ENCODE peak calls at places on chromosome 7, in nine cellular contexts. W, M, N, Y, X, J, T, C and R are unnamed samples.

GRCh38 chr7:145876376-145876775 is 240.2 kb upstream of the CNTNAP2 start:
- DNase-seq in T (no peak), J (no peak), M (no peak), N (no peak), X (no peak), C (no peak), Y (no peak), W (no peak), R (no peak)

GRCh38 chr7:1695800-1696454 is 25.9 kb downstream of the ELFN1 start:
- DNase-seq in J (no peak), M (peak), T (no peak), C (no peak), X (no peak), Y (no peak), N (no peak), W (no peak), R (peak)

GRCh38 chr7:158256091-158256816 is 331.4 kb downstream of the PTPRN2 start:
- DNase-seq in W (no peak), M (no peak), Y (no peak), X (no peak), N (no peak), C (no peak), T (peak), J (no peak), R (peak)

GRCh38 chr7:7315851-7316250 is 133.5 kb downstream of the C1GALT1 start:
- DNase-seq in T (no peak), Y (no peak), N (no peak), M (no peak), J (no peak), C (no peak), W (no peak), X (no peak), R (no peak)

GRCh38 chr7:73645643-73646182 is 21.4 kb upstream of the MLXIPL start:
- DNase-seq in J (no peak), T (no peak), N (no peak), M (no peak), C (no peak), X (no peak), W (no peak), Y (no peak), R (no peak)

GRCh38 chr7:142409471-142409870 is 151.6 kb upstream of the PRSS58 start:
- DNase-seq in M (no peak), T (no peak), J (no peak), X (no peak), W (no peak), Y (no peak), C (no peak), N (no peak), R (no peak)

GRCh38 chr7:107856806-107857540 is 34.0 kb upstream of the DLD start:
- DNase-seq in W (no peak), J (peak), N (no peak), X (no peak), Y (no peak), M (no peak), T (no peak), C (peak), R (no peak)

GRCh38 chr7:148503900-148504487 is 86.6 kb upstream of the C7orf33 start:
- DNase-seq in Y (peak), X (peak), W (peak), J (no peak), N (no peak), C (no peak), T (no peak), M (peak), R (no peak)

GRCh38 chr7:30469303-30469702 is 9.3 kb downstream of the NOD1 start:
- DNase-seq in N (no peak), M (no peak), J (peak), W (peak), C (peak), X (peak), T (peak), Y (peak), R (peak)

GRCh38 chr7:64037095-64037494 is 8.1 kb upstream of the ZNF727 start:
- DNase-seq in T (no peak), M (no peak), W (no peak), N (no peak), J (no peak), X (no peak), Y (no peak), C (no peak), R (no peak)

GRCh38 chr7:2484868-2485267 is 8.7 kb upstream of the GRIFIN start:
- DNase-seq in J (no peak), C (no peak), N (no peak), W (no peak), T (no peak), Y (no peak), M (no peak), X (no peak), R (no peak)

GRCh38 chr7:1241510-1242128 is 8.9 kb downstream of the UNCX start:
- DNase-seq in N (no peak), Y (no peak), M (no peak), T (no peak), J (no peak), X (no peak), C (no peak), W (no peak), R (no peak)

GRCh38 chr7:94338921-94339371 is 55.7 kb upstream of the COL1A2 start:
- DNase-seq in C (no peak), T (no peak), N (no peak), Y (no peak), J (no peak), M (no peak), X (no peak), W (no peak), R (no peak)

GRCh38 chr7:102285541-102286236 is 979 bp upstream of the SH2B2 start:
- DNase-seq in M (no peak), Y (no peak), C (no peak), X (no peak), J (no peak), N (no peak), W (no peak), T (no peak), R (no peak)

GRCh38 chr7:48118041-48118440 is 29.0 kb downstream of the UPP1 start:
- DNase-seq in Y (no peak), J (no peak), C (no peak), W (peak), M (no peak), N (no peak), T (no peak), X (no peak), R (no peak)

GRCh38 chr7:127514499-127514898 is 70.9 kb downstream of the GCC1 start:
- DNase-seq in Y (peak), M (peak), J (no peak), N (no peak), T (no peak), X (no peak), W (no peak), C (peak), R (no peak)

GRCh38 chr7:2106506-2106905 is 126.2 kb downstream of the MAD1L1 start:
- DNase-seq in W (no peak), X (no peak), T (no peak), Y (no peak), J (no peak), C (no peak), M (no peak), N (no peak), R (no peak)

GRCh38 chr7:40455485-40455884 is 320.7 kb downstream of the SUGCT start:
- DNase-seq in T (no peak), X (no peak), C (peak), N (no peak), W (no peak), Y (no peak), M (no peak), J (no peak), R (no peak)

GRCh38 chr7:139647085-139647484 is 123.6 kb downstream of the CLEC2L start:
- DNase-seq in T (no peak), W (no peak), C (no peak), Y (no peak), J (no peak), N (no peak), X (no peak), M (no peak), R (no peak)

GRCh38 chr7:37494940-37495339 is 46.3 kb upstream of the ELMO1 start:
- DNase-seq in J (no peak), T (no peak), W (no peak), Y (no peak), C (no peak), X (no peak), M (no peak), N (no peak), R (no peak)

GRCh38 chr7:55563596-55564325 is 8.5 kb downstream of the VOPP1 start:
- DNase-seq in M (no peak), T (no peak), C (no peak), N (no peak), Y (no peak), X (no peak), W (no peak), J (no peak), R (no peak)

GRCh38 chr7:66921396-66921917 is 432 bp downstream of the TMEM248 start:
- DNase-seq in J (peak), C (no peak), X (peak), M (peak), T (peak), Y (no peak), W (no peak), N (peak), R (peak)

GRCh38 chr7:66925255-66925654 is 4.2 kb downstream of the TMEM248 start:
- DNase-seq in N (no peak), Y (no peak), X (no peak), J (no peak), C (peak), T (no peak), W (no peak), M (no peak), R (no peak)

GRCh38 chr7:66921918-66922486 is 977 bp downstream of the TMEM248 start:
- DNase-seq in X (no peak), Y (no peak), N (no peak), M (peak), J (peak), T (no peak), C (peak), W (no peak), R (no peak)

GRCh38 chr7:66920769-66921395 is at the start of gene TMEM248:
- DNase-seq in C (peak), W (peak), T (peak), J (peak), X (peak), M (peak), N (peak), Y (peak), R (peak)

DNA sequence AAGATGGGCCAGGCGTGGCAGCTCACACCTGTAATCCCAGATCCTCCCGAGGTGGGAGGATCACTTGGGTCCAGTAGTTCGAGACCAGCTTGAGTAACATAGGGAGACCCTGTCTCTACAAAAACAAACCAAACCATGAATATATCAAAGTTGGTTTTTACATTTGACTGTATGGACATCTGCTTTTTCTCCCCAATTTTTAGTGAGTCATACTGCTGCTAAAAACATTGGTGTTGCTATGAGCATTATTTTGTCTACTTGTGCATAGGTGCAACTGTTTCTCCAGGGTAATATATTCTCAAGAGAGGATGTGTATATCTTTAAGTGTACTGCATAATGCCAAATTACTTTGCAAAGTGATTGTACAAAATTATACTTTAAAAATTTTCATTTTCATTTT is 769 bp upstream of the TMEM248 start:
- DNase-seq in Y (no peak), C (no peak), X (no peak), M (no peak), J (no peak), N (no peak), T (no peak), W (no peak), R (no peak)
- H3K4me3 ChIP-seq in Y (peak), C (peak), X (peak), M (peak), J (peak), N (peak), T (peak), W (peak), R (peak)

DNA sequence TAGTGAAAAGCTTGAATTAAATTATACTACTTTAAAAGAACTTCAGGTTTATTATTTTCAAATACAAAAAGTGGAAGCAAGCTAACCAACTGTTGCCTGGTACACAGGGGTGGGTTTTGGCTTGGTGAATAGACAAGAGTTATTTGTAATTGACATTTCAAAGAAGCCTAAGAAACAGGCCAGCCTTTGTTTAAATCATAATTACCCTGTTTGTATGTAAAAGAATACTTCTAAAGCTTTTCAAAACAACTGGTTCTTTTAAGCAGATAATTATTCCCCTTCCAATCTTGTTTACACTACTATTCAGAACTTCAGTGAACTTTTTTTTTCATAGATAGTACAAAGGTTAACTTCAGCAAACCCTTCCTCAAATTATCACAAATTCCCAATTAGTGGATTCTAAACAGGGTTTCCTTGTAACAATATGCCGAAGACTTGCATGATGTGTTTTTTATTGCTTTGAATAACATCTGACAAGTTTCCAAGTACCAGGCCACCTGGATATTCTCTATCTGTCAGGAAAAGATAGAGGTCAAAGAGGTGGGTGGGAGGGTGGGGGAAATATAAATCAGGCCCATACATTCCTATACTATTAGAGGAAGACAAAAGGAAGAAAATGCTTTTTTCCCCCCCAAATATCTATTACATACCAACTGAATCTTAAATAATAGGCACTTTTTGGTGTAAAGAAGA is 20.4 kb downstream of the SSMEM1 start:
- DNase-seq in N (no peak), C (peak), T (no peak), J (no peak), Y (no peak), M (peak), W (no peak), X (no peak), R (no peak)
- TF ChIP-seq EP300 in N (no peak), C (no peak), T (no peak), J (no peak), Y (no peak), M (no peak), W (no peak), X (no peak), R (no peak)

DNA sequence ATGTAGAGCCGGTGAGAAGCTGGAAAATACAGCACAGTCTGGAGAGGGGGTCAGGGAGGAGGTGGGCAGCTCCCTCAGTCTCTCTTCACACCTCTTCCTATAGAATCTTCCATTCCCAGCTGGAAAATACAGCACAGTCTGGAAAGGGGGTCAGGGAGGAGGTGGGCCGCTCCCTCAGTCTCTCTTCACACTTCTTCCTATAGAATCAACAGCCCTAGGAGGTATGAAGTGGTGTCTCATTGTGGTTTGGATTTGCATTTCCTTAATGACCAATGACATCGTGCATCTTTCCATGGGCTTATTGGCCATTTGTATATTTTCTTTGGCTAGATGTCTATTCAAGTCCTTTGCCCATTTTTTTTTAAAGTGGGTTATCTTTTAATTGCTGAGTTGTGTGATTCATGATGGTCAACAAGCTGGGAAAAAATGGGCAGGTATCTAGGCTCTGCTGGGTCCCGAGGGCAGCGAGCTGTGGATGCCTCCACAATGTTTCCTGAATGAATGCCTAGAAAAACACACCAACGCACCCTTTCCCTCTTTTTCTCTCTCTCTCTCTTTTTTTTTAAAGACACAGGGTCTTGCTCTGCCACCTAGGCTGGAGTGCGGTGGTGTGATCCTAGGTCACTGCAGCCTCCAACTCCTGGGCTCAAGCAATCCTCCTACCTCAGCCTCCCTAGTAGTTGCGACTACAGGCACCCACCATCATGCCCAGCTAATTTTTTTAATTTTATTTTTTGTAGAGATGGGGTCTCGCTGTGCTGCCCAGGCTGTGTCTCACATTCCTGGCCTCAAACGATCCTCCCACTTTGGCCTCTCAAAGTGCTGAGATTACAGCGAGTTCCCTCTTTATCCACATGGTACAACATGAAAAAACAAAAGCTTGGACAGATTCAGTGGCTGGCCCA is 29.0 kb downstream of the TMEM130 start:
- DNase-seq in T (no peak), X (no peak), N (peak), J (no peak), Y (no peak), M (no peak), W (no peak), C (no peak), R (no peak)
- H3K4me3 ChIP-seq in T (no peak), X (no peak), N (no peak), J (no peak), Y (no peak), M (no peak), W (no peak), C (no peak), R (no peak)

GRCh38 chr7:105799006-105799405 is 77.4 kb downstream of the ATXN7L1 start:
- DNase-seq in T (no peak), M (no peak), C (no peak), J (no peak), X (no peak), Y (no peak), W (no peak), N (no peak), R (no peak)
- TF ChIP-seq EP300 in T (no peak), M (no peak), C (no peak), J (no peak), X (no peak), Y (no peak), W (no peak), N (no peak), R (no peak)

GRCh38 chr7:99679400-99680191 is at the start of gene CYP3A5:
- DNase-seq in N (peak), Y (no peak), T (peak), J (peak), W (no peak), C (no peak), M (no peak), X (no peak), R (no peak)
- H3K4me3 ChIP-seq in N (peak), Y (peak), T (no peak), J (peak), W (peak), C (no peak), M (peak), X (peak), R (peak)

DNA sequence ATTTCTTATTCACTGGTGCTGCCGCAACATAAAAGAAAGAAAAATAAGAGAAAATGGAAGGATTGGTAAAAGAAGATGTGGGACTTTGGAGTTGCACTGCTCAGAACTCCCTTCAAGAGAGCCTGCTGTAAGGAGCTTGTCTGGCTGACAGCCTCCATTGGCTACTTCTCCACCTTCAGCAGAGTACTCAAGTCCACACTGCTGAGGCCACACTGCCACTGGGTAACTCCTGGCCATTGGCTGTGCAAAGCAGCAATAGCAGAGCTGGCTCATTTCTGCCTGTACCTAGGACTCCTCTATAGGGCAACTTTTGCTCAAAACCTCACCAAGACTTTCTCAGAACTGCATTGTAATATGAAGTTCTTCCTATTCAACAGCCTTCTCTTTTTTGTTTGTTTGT is 38.7 kb upstream of the PCLO start:
- DNase-seq in Y (no peak), W (no peak), T (no peak), N (no peak), J (no peak), X (no peak), M (no peak), C (no peak), R (no peak)
- TF ChIP-seq EP300 in Y (no peak), W (no peak), T (no peak), N (no peak), J (no peak), X (no peak), M (no peak), C (no peak), R (no peak)

GRCh38 chr7:65978891-65979582 is 3.0 kb downstream of the GUSB start:
- DNase-seq in M (no peak), W (no peak), J (no peak), T (no peak), N (no peak), C (no peak), Y (no peak), X (no peak), R (peak)

GRCh38 chr7:65979583-65980477 is 2.2 kb downstream of the GUSB start:
- DNase-seq in M (no peak), J (no peak), W (no peak), Y (no peak), T (no peak), N (no peak), X (no peak), C (no peak), R (no peak)

GRCh38 chr7:65983965-65984654 is 2.1 kb upstream of the GUSB start:
- DNase-seq in W (no peak), Y (peak), X (no peak), J (no peak), T (no peak), M (no peak), N (no peak), C (no peak), R (no peak)

GRCh38 chr7:65981965-65982792 is at the start of gene GUSB:
- DNase-seq in N (peak), X (peak), W (peak), C (peak), J (peak), M (peak), T (peak), Y (peak), R (peak)

DNA sequence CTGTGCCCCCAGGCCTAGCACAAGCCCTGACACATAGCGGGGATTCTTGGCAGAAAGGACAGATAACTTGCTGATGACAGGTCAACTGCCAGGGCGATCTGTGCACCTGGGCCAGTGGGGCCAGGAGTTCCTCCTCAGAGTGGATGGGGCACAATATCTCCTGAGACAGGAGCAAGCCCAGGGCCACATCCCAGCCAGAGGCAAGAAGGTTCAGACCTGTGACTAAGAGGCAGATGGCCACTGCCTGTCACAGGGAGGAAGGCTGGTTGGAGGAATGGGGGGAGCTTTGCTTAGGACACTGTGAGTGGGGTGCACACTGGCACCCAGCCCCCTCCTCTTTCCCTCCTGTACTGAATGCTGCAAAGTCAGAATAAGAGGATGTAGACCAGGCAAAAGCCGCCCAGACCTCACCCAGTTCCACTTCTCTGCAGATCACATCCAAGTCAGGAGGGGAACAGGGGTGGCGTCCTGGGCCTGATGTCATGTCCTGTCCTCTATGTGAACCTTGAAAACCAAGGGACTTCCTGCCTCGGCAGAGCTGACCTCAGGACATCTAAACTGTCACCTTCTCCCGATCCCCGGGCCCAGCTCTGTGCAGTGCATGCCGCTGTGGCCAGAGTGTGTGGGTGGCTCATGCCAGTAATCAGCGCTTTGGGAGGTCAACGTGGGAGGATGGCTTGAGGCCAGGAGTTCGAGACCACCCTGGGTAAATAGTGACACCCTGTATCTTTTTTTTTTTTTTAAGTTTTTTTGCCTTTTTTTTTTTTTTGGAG is 1.3 kb downstream of the GUSB start:
- DNase-seq in N (peak), Y (no peak), T (peak), M (peak), C (no peak), J (peak), W (peak), X (peak), R (peak)
- H3K4me3 ChIP-seq in N (peak), Y (peak), T (peak), M (peak), C (peak), J (peak), W (peak), X (peak), R (peak)